ENCODE peak calls at places on chromosomes 7 and 10, in four cellular contexts. C is heart left ventricle, Z is RCC 7860, V is fibroblast of lung. Y is an unnamed sample.
A peak's percentile ranks its signal among the peaks of the same experiment; 100 is the strongest.

GRCh38 chr10:3419719-3420495 is 247.3 kb upstream of the PITRM1 start:
- DNase-seq in V (no peak), C (no peak), Z (no peak), Y (peak; percentile 54)

GRCh38 chr10:103231047-103231551 is 14.6 kb upstream of the RPEL1 start:
- DNase-seq in V (peak; percentile 98), C (no peak), Z (peak; percentile 95), Y (no peak)

GRCh38 chr10:33116293-33116697 is 158.3 kb upstream of the ITGB1 start:
- DNase-seq in Z (peak; percentile 82), V (peak; percentile 90), C (no peak), Y (peak; percentile 52)

GRCh38 chr10:6607187-6607586 is 27.1 kb upstream of the PRKCQ start:
- DNase-seq in Z (no peak), V (no peak), C (no peak), Y (no peak)

GRCh38 chr7:8938036-8938435 is 504.6 kb downstream of the NXPH1 start:
- DNase-seq in C (no peak), V (no peak), Z (no peak), Y (no peak)

GRCh38 chr10:76583711-76584161 is 1053.9 kb downstream of the KCNMA1 start:
- DNase-seq in Z (peak; percentile 98), C (no peak), V (peak; percentile 92), Y (no peak)

GRCh38 chr7:156969972-156970420 is 20.5 kb downstream of the NOM1 start:
- DNase-seq in C (no peak), V (no peak), Z (no peak), Y (peak; percentile 57)

GRCh38 chr10:48602401-48603135 is 2.3 kb downstream of the ARHGAP22 start:
- DNase-seq in C (no peak), V (no peak), Z (no peak), Y (no peak)

GRCh38 chr7:11570922-11571550 is 261.0 kb downstream of the THSD7A start:
- DNase-seq in C (no peak), V (no peak), Z (no peak), Y (no peak)

GRCh38 chr10:6382081-6382480 is 179.3 kb downstream of the PFKFB3 start:
- DNase-seq in C (no peak), V (peak; percentile 81), Z (no peak), Y (peak; percentile 73)

GRCh38 chr10:62548686-62549085 is 174.5 kb downstream of the ZNF365 start:
- DNase-seq in V (peak; percentile 72), C (no peak), Z (no peak), Y (no peak)

Y was measured in KBM-7.